ENCODE peak calls at places on chromosomes 12 and 14, in ten cellular contexts. One of them, this sample, is unnamed.
A peak's percentile ranks its signal among the peaks of the same experiment; 100 is the strongest.

GRCh38 chr12:51070004-51070403 is 13.4 kb downstream of the CSRNP2 start:
- DNase-seq in lung: peak; percentile 46
- DNase-seq in heart right ventricle: no peak
- DNase-seq in BJ: no peak
- DNase-seq in suprapubic skin: no peak
- DNase-seq in CD4-positive, CD25-positive, alpha-beta regulatory T cell: no peak
- DNase-seq in CD8-positive, alpha-beta memory T cell: no peak
- DNase-seq in lower leg skin: no peak
- DNase-seq in tibial artery: no peak
- DNase-seq in fibroblast of lung: peak; percentile 33
- DNase-seq in this sample: no peak

GRCh38 chr14:75278422-75279152 is at the start of gene FOS:
- DNase-seq in lung: peak; percentile 94
- DNase-seq in heart right ventricle: peak; percentile 87
- DNase-seq in BJ: no peak
- DNase-seq in suprapubic skin: peak; percentile 98
- DNase-seq in CD4-positive, CD25-positive, alpha-beta regulatory T cell: peak; percentile 91
- DNase-seq in CD8-positive, alpha-beta memory T cell: peak; percentile 89
- DNase-seq in lower leg skin: peak; percentile 94
- DNase-seq in tibial artery: peak; percentile 95
- DNase-seq in fibroblast of lung: peak; percentile 97
- DNase-seq in this sample: peak; percentile 94

GRCh38 chr14:29724991-29725390 is 202.7 kb downstream of the PRKD1 start:
- DNase-seq in lung: peak; percentile 29
- DNase-seq in heart right ventricle: no peak
- DNase-seq in BJ: no peak
- DNase-seq in suprapubic skin: no peak
- DNase-seq in CD4-positive, CD25-positive, alpha-beta regulatory T cell: no peak
- DNase-seq in CD8-positive, alpha-beta memory T cell: no peak
- DNase-seq in lower leg skin: no peak
- DNase-seq in tibial artery: no peak
- DNase-seq in fibroblast of lung: peak; percentile 98
- DNase-seq in this sample: no peak

GRCh38 chr14:95993768-95994592 is 45.2 kb upstream of the C14orf132 start:
- DNase-seq in lung: no peak
- DNase-seq in heart right ventricle: no peak
- DNase-seq in BJ: no peak
- DNase-seq in suprapubic skin: no peak
- DNase-seq in CD4-positive, CD25-positive, alpha-beta regulatory T cell: peak; percentile 48
- DNase-seq in CD8-positive, alpha-beta memory T cell: no peak
- DNase-seq in lower leg skin: no peak
- DNase-seq in tibial artery: no peak
- DNase-seq in fibroblast of lung: peak; percentile 78
- DNase-seq in this sample: peak; percentile 11

GRCh38 chr12:47709277-47710048 is 3.6 kb upstream of the RPAP3 start:
- DNase-seq in lung: no peak
- DNase-seq in heart right ventricle: no peak
- DNase-seq in BJ: no peak
- DNase-seq in suprapubic skin: no peak
- DNase-seq in CD4-positive, CD25-positive, alpha-beta regulatory T cell: no peak
- DNase-seq in CD8-positive, alpha-beta memory T cell: no peak
- DNase-seq in lower leg skin: no peak
- DNase-seq in tibial artery: no peak
- DNase-seq in fibroblast of lung: no peak
- DNase-seq in this sample: no peak

GRCh38 chr14:77131871-77132486 is 9.6 kb downstream of the ZDHHC22 start:
- DNase-seq in lung: no peak
- DNase-seq in heart right ventricle: no peak
- DNase-seq in BJ: no peak
- DNase-seq in suprapubic skin: peak; percentile 35
- DNase-seq in CD4-positive, CD25-positive, alpha-beta regulatory T cell: no peak
- DNase-seq in CD8-positive, alpha-beta memory T cell: no peak
- DNase-seq in lower leg skin: no peak
- DNase-seq in tibial artery: no peak
- DNase-seq in fibroblast of lung: no peak
- DNase-seq in this sample: no peak

GRCh38 chr12:59151243-59151642 is 230.9 kb upstream of the LRIG3 start:
- DNase-seq in lung: no peak
- DNase-seq in heart right ventricle: no peak
- DNase-seq in BJ: no peak
- DNase-seq in suprapubic skin: no peak
- DNase-seq in CD4-positive, CD25-positive, alpha-beta regulatory T cell: no peak
- DNase-seq in CD8-positive, alpha-beta memory T cell: no peak
- DNase-seq in lower leg skin: no peak
- DNase-seq in tibial artery: no peak
- DNase-seq in fibroblast of lung: peak; percentile 36
- DNase-seq in this sample: no peak

GRCh38 chr12:69254046-69254445 is 14.7 kb downstream of the CPSF6 start:
- DNase-seq in lung: no peak
- DNase-seq in heart right ventricle: no peak
- DNase-seq in BJ: no peak
- DNase-seq in suprapubic skin: no peak
- DNase-seq in CD4-positive, CD25-positive, alpha-beta regulatory T cell: peak; percentile 83
- DNase-seq in CD8-positive, alpha-beta memory T cell: no peak
- DNase-seq in lower leg skin: no peak
- DNase-seq in tibial artery: no peak
- DNase-seq in fibroblast of lung: peak; percentile 63
- DNase-seq in this sample: no peak

GRCh38 chr12:107778383-107779015 is 4.0 kb downstream of the ASCL4 start:
- DNase-seq in lung: no peak
- DNase-seq in heart right ventricle: no peak
- DNase-seq in BJ: no peak
- DNase-seq in suprapubic skin: no peak
- DNase-seq in CD4-positive, CD25-positive, alpha-beta regulatory T cell: no peak
- DNase-seq in CD8-positive, alpha-beta memory T cell: no peak
- DNase-seq in lower leg skin: peak; percentile 21
- DNase-seq in tibial artery: no peak
- DNase-seq in fibroblast of lung: no peak
- DNase-seq in this sample: no peak

GRCh38 chr12:107776171-107776570 is 1.7 kb downstream of the ASCL4 start:
- DNase-seq in lung: no peak
- DNase-seq in heart right ventricle: no peak
- DNase-seq in BJ: no peak
- DNase-seq in suprapubic skin: no peak
- DNase-seq in CD4-positive, CD25-positive, alpha-beta regulatory T cell: no peak
- DNase-seq in CD8-positive, alpha-beta memory T cell: no peak
- DNase-seq in lower leg skin: no peak
- DNase-seq in tibial artery: no peak
- DNase-seq in fibroblast of lung: no peak
- DNase-seq in this sample: no peak

GRCh38 chr12:107779077-107779840 is 4.8 kb downstream of the ASCL4 start:
- DNase-seq in lung: no peak
- DNase-seq in heart right ventricle: no peak
- DNase-seq in BJ: no peak
- DNase-seq in suprapubic skin: no peak
- DNase-seq in CD4-positive, CD25-positive, alpha-beta regulatory T cell: no peak
- DNase-seq in CD8-positive, alpha-beta memory T cell: no peak
- DNase-seq in lower leg skin: no peak
- DNase-seq in tibial artery: no peak
- DNase-seq in fibroblast of lung: no peak
- DNase-seq in this sample: no peak

GRCh38 chr12:107775093-107775721 is 703 bp downstream of the ASCL4 start:
- DNase-seq in lung: no peak
- DNase-seq in heart right ventricle: peak; percentile 23
- DNase-seq in BJ: no peak
- DNase-seq in suprapubic skin: no peak
- DNase-seq in CD4-positive, CD25-positive, alpha-beta regulatory T cell: peak; percentile 12
- DNase-seq in CD8-positive, alpha-beta memory T cell: no peak
- DNase-seq in lower leg skin: no peak
- DNase-seq in tibial artery: no peak
- DNase-seq in fibroblast of lung: no peak
- DNase-seq in this sample: no peak

GRCh38 chr12:107774349-107775029 is at the start of gene ASCL4:
- DNase-seq in lung: no peak
- DNase-seq in heart right ventricle: no peak
- DNase-seq in BJ: no peak
- DNase-seq in suprapubic skin: no peak
- DNase-seq in CD4-positive, CD25-positive, alpha-beta regulatory T cell: no peak
- DNase-seq in CD8-positive, alpha-beta memory T cell: no peak
- DNase-seq in lower leg skin: no peak
- DNase-seq in tibial artery: no peak
- DNase-seq in fibroblast of lung: no peak
- DNase-seq in this sample: no peak
- H3K4me3 ChIP-seq in lung: no peak within 1 kb of the TSS
- H3K4me3 ChIP-seq in heart right ventricle: no peak within 1 kb of the TSS
- H3K4me3 ChIP-seq in BJ: no peak within 1 kb of the TSS
- H3K4me3 ChIP-seq in suprapubic skin: peak within 1 kb of the TSS; percentile 43
- H3K4me3 ChIP-seq in CD4-positive, CD25-positive, alpha-beta regulatory T cell: no peak within 1 kb of the TSS
- H3K4me3 ChIP-seq in CD8-positive, alpha-beta memory T cell: no peak within 1 kb of the TSS
- H3K4me3 ChIP-seq in lower leg skin: no peak within 1 kb of the TSS
- H3K4me3 ChIP-seq in tibial artery: peak within 1 kb of the TSS; percentile 23
- H3K4me3 ChIP-seq in fibroblast of lung: no peak within 1 kb of the TSS
- H3K4me3 ChIP-seq in this sample: no peak within 1 kb of the TSS

GRCh38 chr12:849192-849527 is 96.8 kb downstream of the WNK1 start:
- DNase-seq in lung: no peak
- DNase-seq in heart right ventricle: no peak
- DNase-seq in BJ: no peak
- DNase-seq in suprapubic skin: no peak
- DNase-seq in CD4-positive, CD25-positive, alpha-beta regulatory T cell: no peak
- DNase-seq in CD8-positive, alpha-beta memory T cell: no peak
- DNase-seq in lower leg skin: no peak
- DNase-seq in tibial artery: no peak
- DNase-seq in fibroblast of lung: no peak
- DNase-seq in this sample: no peak

GRCh38 chr12:848519-849191 is 96.3 kb downstream of the WNK1 start:
- DNase-seq in lung: no peak
- DNase-seq in heart right ventricle: no peak
- DNase-seq in BJ: no peak
- DNase-seq in suprapubic skin: no peak
- DNase-seq in CD4-positive, CD25-positive, alpha-beta regulatory T cell: no peak
- DNase-seq in CD8-positive, alpha-beta memory T cell: no peak
- DNase-seq in lower leg skin: no peak
- DNase-seq in tibial artery: no peak
- DNase-seq in fibroblast of lung: no peak
- DNase-seq in this sample: no peak

GRCh38 chr12:852864-853263 is 96.6 kb downstream of the RAD52 start:
- DNase-seq in lung: no peak
- DNase-seq in heart right ventricle: no peak
- DNase-seq in BJ: no peak
- DNase-seq in suprapubic skin: no peak
- DNase-seq in CD4-positive, CD25-positive, alpha-beta regulatory T cell: no peak
- DNase-seq in CD8-positive, alpha-beta memory T cell: no peak
- DNase-seq in lower leg skin: no peak
- DNase-seq in tibial artery: no peak
- DNase-seq in fibroblast of lung: no peak
- DNase-seq in this sample: no peak

GRCh38 chr12:851343-851742 is 98.2 kb downstream of the RAD52 start:
- DNase-seq in lung: no peak
- DNase-seq in heart right ventricle: no peak
- DNase-seq in BJ: no peak
- DNase-seq in suprapubic skin: no peak
- DNase-seq in CD4-positive, CD25-positive, alpha-beta regulatory T cell: no peak
- DNase-seq in CD8-positive, alpha-beta memory T cell: no peak
- DNase-seq in lower leg skin: no peak
- DNase-seq in tibial artery: no peak
- DNase-seq in fibroblast of lung: peak; percentile 47
- DNase-seq in this sample: no peak

GRCh38 chr12:851913-852312 is 97.6 kb downstream of the RAD52 start:
- DNase-seq in lung: no peak
- DNase-seq in heart right ventricle: no peak
- DNase-seq in BJ: peak; percentile 23
- DNase-seq in suprapubic skin: no peak
- DNase-seq in CD4-positive, CD25-positive, alpha-beta regulatory T cell: no peak
- DNase-seq in CD8-positive, alpha-beta memory T cell: no peak
- DNase-seq in lower leg skin: no peak
- DNase-seq in tibial artery: no peak
- DNase-seq in fibroblast of lung: peak; percentile 85
- DNase-seq in this sample: peak; percentile 57
- H3K4me3 ChIP-seq in lung: no peak overlapping the region
- H3K4me3 ChIP-seq in heart right ventricle: no peak overlapping the region
- H3K4me3 ChIP-seq in BJ: no peak overlapping the region
- H3K4me3 ChIP-seq in suprapubic skin: peak overlapping the region; percentile 19
- H3K4me3 ChIP-seq in CD4-positive, CD25-positive, alpha-beta regulatory T cell: no peak overlapping the region
- H3K4me3 ChIP-seq in CD8-positive, alpha-beta memory T cell: no peak overlapping the region
- H3K4me3 ChIP-seq in lower leg skin: no peak overlapping the region
- H3K4me3 ChIP-seq in tibial artery: peak overlapping the region; percentile 29
- H3K4me3 ChIP-seq in fibroblast of lung: peak overlapping the region; percentile 32
- H3K4me3 ChIP-seq in this sample: no peak overlapping the region

DNA sequence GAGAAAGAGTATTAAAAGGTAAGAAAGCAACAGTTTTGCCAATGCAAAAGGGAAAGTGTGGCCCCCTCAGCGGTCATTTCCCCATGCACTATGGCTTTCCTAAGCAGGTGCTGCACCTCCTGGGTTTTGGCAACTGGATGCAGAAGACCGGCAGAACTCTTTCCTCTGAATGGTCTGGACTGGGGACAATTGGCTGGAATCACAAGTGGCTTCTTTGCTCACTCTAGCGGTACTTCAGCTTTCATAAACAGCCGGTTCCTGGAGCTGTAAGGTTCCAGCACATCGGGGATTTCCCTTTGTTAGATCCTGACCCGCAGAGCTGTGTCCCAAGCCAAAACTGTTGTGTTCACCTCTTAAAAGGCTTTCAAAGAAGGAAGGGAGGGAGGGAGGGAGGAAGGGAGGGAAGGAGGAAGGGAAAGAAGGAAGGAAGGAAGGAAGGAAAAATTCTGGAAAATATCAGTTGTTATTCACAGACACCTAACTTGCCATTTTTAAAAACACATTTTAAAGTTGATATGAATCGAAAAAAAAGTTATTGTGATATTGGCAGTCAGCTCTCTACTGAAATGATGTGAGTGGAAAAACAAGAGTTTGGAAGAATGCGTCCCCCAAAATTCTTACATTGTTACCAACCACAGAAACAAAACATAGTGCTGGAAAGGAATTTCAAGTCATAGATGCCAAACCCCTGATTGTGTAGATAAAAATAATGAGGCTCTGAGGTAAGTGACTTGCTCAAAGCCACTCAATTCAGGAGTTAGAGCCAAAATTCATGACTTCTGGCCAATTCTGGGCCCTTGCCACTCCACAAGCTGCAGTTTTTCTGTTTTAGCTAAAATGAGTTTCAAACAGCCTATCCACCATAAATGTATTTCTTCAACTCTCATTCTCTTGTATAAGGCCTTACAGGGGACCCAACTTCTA is 220.6 kb upstream of the HMGA2 start:
- DNase-seq in lung: peak; percentile 79
- DNase-seq in heart right ventricle: no peak
- DNase-seq in BJ: peak; percentile 86
- DNase-seq in suprapubic skin: no peak
- DNase-seq in CD4-positive, CD25-positive, alpha-beta regulatory T cell: no peak
- DNase-seq in CD8-positive, alpha-beta memory T cell: no peak
- DNase-seq in lower leg skin: peak; percentile 48
- DNase-seq in tibial artery: peak; percentile 64
- DNase-seq in fibroblast of lung: peak; percentile 81
- DNase-seq in this sample: peak; percentile 87
- H3K4me3 ChIP-seq in lung: no peak overlapping the region
- H3K4me3 ChIP-seq in heart right ventricle: no peak overlapping the region
- H3K4me3 ChIP-seq in BJ: peak overlapping the region; percentile 41
- H3K4me3 ChIP-seq in suprapubic skin: peak overlapping the region; percentile 31
- H3K4me3 ChIP-seq in CD4-positive, CD25-positive, alpha-beta regulatory T cell: no peak overlapping the region
- H3K4me3 ChIP-seq in CD8-positive, alpha-beta memory T cell: no peak overlapping the region
- H3K4me3 ChIP-seq in lower leg skin: no peak overlapping the region
- H3K4me3 ChIP-seq in tibial artery: peak overlapping the region; percentile 31
- H3K4me3 ChIP-seq in fibroblast of lung: peak overlapping the region; percentile 72
- H3K4me3 ChIP-seq in this sample: peak overlapping the region; percentile 66

GRCh38 chr14:65296402-65296801 is 116.1 kb upstream of the FUT8 start:
- DNase-seq in lung: no peak
- DNase-seq in heart right ventricle: no peak
- DNase-seq in BJ: no peak
- DNase-seq in suprapubic skin: no peak
- DNase-seq in CD4-positive, CD25-positive, alpha-beta regulatory T cell: no peak
- DNase-seq in CD8-positive, alpha-beta memory T cell: no peak
- DNase-seq in lower leg skin: no peak
- DNase-seq in tibial artery: no peak
- DNase-seq in fibroblast of lung: no peak
- DNase-seq in this sample: peak; percentile 21

GRCh38 chr14:65296876-65297275 is 115.7 kb upstream of the FUT8 start:
- DNase-seq in lung: no peak
- DNase-seq in heart right ventricle: no peak
- DNase-seq in BJ: no peak
- DNase-seq in suprapubic skin: no peak
- DNase-seq in CD4-positive, CD25-positive, alpha-beta regulatory T cell: no peak
- DNase-seq in CD8-positive, alpha-beta memory T cell: no peak
- DNase-seq in lower leg skin: no peak
- DNase-seq in tibial artery: no peak
- DNase-seq in fibroblast of lung: no peak
- DNase-seq in this sample: no peak

GRCh38 chr14:65299837-65300236 is 112.7 kb upstream of the FUT8 start:
- DNase-seq in lung: no peak
- DNase-seq in heart right ventricle: no peak
- DNase-seq in BJ: no peak
- DNase-seq in suprapubic skin: no peak
- DNase-seq in CD4-positive, CD25-positive, alpha-beta regulatory T cell: no peak
- DNase-seq in CD8-positive, alpha-beta memory T cell: no peak
- DNase-seq in lower leg skin: no peak
- DNase-seq in tibial artery: no peak
- DNase-seq in fibroblast of lung: no peak
- DNase-seq in this sample: no peak

GRCh38 chr14:65301862-65302539 is 110.5 kb upstream of the FUT8 start:
- DNase-seq in lung: no peak
- DNase-seq in heart right ventricle: no peak
- DNase-seq in BJ: no peak
- DNase-seq in suprapubic skin: no peak
- DNase-seq in CD4-positive, CD25-positive, alpha-beta regulatory T cell: no peak
- DNase-seq in CD8-positive, alpha-beta memory T cell: no peak
- DNase-seq in lower leg skin: no peak
- DNase-seq in tibial artery: no peak
- DNase-seq in fibroblast of lung: no peak
- DNase-seq in this sample: no peak

DNA sequence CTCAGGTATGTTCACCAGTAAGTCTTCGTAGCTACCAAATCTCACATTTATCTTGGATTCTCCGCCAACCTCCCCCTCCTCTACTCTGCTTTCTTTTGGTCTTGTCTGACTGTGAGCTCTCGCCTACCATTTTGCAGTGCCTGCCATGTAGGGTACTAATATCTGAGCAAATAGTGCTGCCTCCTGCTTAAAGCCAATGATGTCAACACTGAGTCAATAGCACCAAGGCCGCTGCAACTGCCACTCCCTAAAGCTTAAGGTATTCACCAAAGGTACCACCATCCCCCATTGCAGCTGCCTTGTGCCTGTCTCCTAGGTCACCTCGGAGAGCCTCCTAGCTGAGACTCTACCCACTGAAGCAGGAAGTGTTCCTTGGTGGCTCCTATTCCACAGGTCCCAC is 114.8 kb upstream of the FUT8 start:
- DNase-seq in lung: no peak
- DNase-seq in heart right ventricle: no peak
- DNase-seq in BJ: no peak
- DNase-seq in suprapubic skin: no peak
- DNase-seq in CD4-positive, CD25-positive, alpha-beta regulatory T cell: no peak
- DNase-seq in CD8-positive, alpha-beta memory T cell: no peak
- DNase-seq in lower leg skin: no peak
- DNase-seq in tibial artery: no peak
- DNase-seq in fibroblast of lung: no peak
- DNase-seq in this sample: no peak
- H3K4me3 ChIP-seq in lung: no peak overlapping the region
- H3K4me3 ChIP-seq in heart right ventricle: no peak overlapping the region
- H3K4me3 ChIP-seq in BJ: no peak overlapping the region
- H3K4me3 ChIP-seq in suprapubic skin: no peak overlapping the region
- H3K4me3 ChIP-seq in CD4-positive, CD25-positive, alpha-beta regulatory T cell: no peak overlapping the region
- H3K4me3 ChIP-seq in CD8-positive, alpha-beta memory T cell: no peak overlapping the region
- H3K4me3 ChIP-seq in lower leg skin: no peak overlapping the region
- H3K4me3 ChIP-seq in tibial artery: no peak overlapping the region
- H3K4me3 ChIP-seq in fibroblast of lung: no peak overlapping the region
- H3K4me3 ChIP-seq in this sample: no peak overlapping the region